ENCODE peak calls at places on chromosomes 1 and 21, in nine cellular contexts. F is mammary epithelial cell; L is activated CD4-positive, alpha-beta T cell treated with anti-CD3 and anti-CD28 coated beads, Interleukin-2, amount 50 U/mL, for 48 hours; C is NCI-H2029; I is fibroblast of the conjunctiva; Z is right cardiac atrium; V is fibroblast of lung; R is OCI-LY7; W is memory B cell. J is an unnamed sample.

GRCh38 chr1:93503163-93503562 is 55.2 kb downstream of the FNBP1L start:
- DNase-seq in F (no peak), L (no peak), C (no peak), I (no peak), Z (no peak), V (no peak), R (no peak), W (no peak), J (no peak)

GRCh38 chr21:39313042-39313456 is 383 bp downstream of the BRWD1 start:
- DNase-seq in F (no peak), L (peak; percentile 61), C (no peak), I (no peak), Z (no peak), V (no peak), R (no peak), W (no peak), J (no peak)

GRCh38 chr1:75999034-75999433 is 66.8 kb upstream of the ASB17 start:
- DNase-seq in F (no peak), L (no peak), C (no peak), I (no peak), Z (no peak), V (no peak), R (no peak), W (no peak), J (no peak)

GRCh38 chr1:153945795-153946621 is 510 bp downstream of the DENND4B start:
- DNase-seq in F (peak; percentile 74), L (peak; percentile 73), C (peak; percentile 43), I (peak; percentile 42), Z (peak; percentile 92), V (peak; percentile 70), R (peak; percentile 96), W (peak; percentile 95), J (peak; percentile 91)

GRCh38 chr1:156746716-156747631 is 4.5 kb downstream of the HDGF start:
- DNase-seq in F (peak; percentile 84), L (peak; percentile 72), C (peak; percentile 28), I (peak; percentile 96), Z (peak; percentile 98), V (peak; percentile 95), R (peak; percentile 74), W (peak; percentile 42), J (peak; percentile 50)

GRCh38 chr1:24362982-24363614 is 43.9 kb downstream of the GRHL3 start:
- DNase-seq in F (peak; percentile 96), L (no peak), C (no peak), I (peak; percentile 92), Z (peak; percentile 38), V (peak; percentile 95), R (no peak), W (no peak), J (no peak)

GRCh38 chr1:38261574-38261973 is 215.0 kb upstream of the POU3F1 start:
- DNase-seq in F (no peak), L (no peak), C (no peak), I (no peak), Z (no peak), V (no peak), R (no peak), W (no peak), J (no peak)

GRCh38 chr1:213474054-213474453 is 423.0 kb downstream of the RPS6KC1 start:
- DNase-seq in F (no peak), L (no peak), C (no peak), I (no peak), Z (peak; percentile 53), V (no peak), R (no peak), W (no peak), J (no peak)

GRCh38 chr1:72397786-72398185 is 115.4 kb upstream of the NEGR1 start:
- DNase-seq in F (peak; percentile 50), L (no peak), C (peak; percentile 93), I (peak; percentile 72), Z (peak; percentile 14), V (peak; percentile 85), R (no peak), W (no peak), J (no peak)

GRCh38 chr1:223341111-223341510 is 22.9 kb downstream of the SUSD4 start:
- DNase-seq in F (peak; percentile 18), L (no peak), C (no peak), I (no peak), Z (peak; percentile 50), V (peak; percentile 5), R (no peak), W (no peak), J (no peak)

GRCh38 chr1:197928849-197929336 is 11.7 kb downstream of the LHX9 start:
- DNase-seq in F (no peak), L (peak; percentile 50), C (no peak), I (no peak), Z (no peak), V (no peak), R (peak; percentile 35), W (no peak), J (no peak)

GRCh38 chr1:30321996-30322858 is 401.2 kb downstream of the MATN1 start:
- DNase-seq in F (no peak), L (no peak), C (no peak), I (no peak), Z (no peak), V (no peak), R (no peak), W (no peak), J (no peak)

GRCh38 chr1:60052634-60053033 is 20.9 kb downstream of the C1orf87 start:
- DNase-seq in F (no peak), L (no peak), C (no peak), I (no peak), Z (no peak), V (no peak), R (no peak), W (no peak), J (no peak)

GRCh38 chr1:23343246-23344110 is 606 bp downstream of the HNRNPR start:
- DNase-seq in F (peak; percentile 64), L (peak; percentile 74), C (peak; percentile 42), I (no peak), Z (peak; percentile 43), V (peak; percentile 47), R (peak; percentile 63), W (no peak), J (no peak)

GRCh38 chr1:44926311-44926781 is 60.0 kb downstream of the EIF2B3 start:
- DNase-seq in F (no peak), L (no peak), C (no peak), I (peak; percentile 62), Z (no peak), V (peak; percentile 29), R (no peak), W (no peak), J (no peak)

GRCh38 chr1:96559707-96560588 is 161.6 kb upstream of the PTBP2 start:
- DNase-seq in F (peak; percentile 99), L (no peak), C (no peak), I (peak; percentile 98), Z (peak; percentile 33), V (peak; percentile 98), R (no peak), W (no peak), J (no peak)

GRCh38 chr1:41456847-41457540 is 27.5 kb downstream of the EDN2 start:
- DNase-seq in F (no peak), L (no peak), C (no peak), I (no peak), Z (no peak), V (no peak), R (no peak), W (no peak), J (no peak)

GRCh38 chr1:245988393-245989078 is 518.5 kb downstream of the SMYD3 start:
- DNase-seq in F (no peak), L (no peak), C (no peak), I (no peak), Z (no peak), V (no peak), R (no peak), W (no peak), J (no peak)

GRCh38 chr1:98661544-98662353 is at the start of gene SNX7:
- DNase-seq in F (peak; percentile 83), L (peak; percentile 20), C (peak; percentile 65), I (peak; percentile 42), Z (peak; percentile 90), V (peak; percentile 68), R (no peak), W (peak; percentile 11), J (no peak)

GRCh38 chr1:52947490-52947889 is 20.4 kb downstream of the SCP2 start:
- DNase-seq in F (no peak), L (no peak), C (no peak), I (no peak), Z (no peak), V (no peak), R (no peak), W (no peak), J (no peak)

GRCh38 chr1:21131200-21131599 is 45.5 kb downstream of the EIF4G3 start:
- DNase-seq in F (no peak), L (no peak), C (no peak), I (no peak), Z (no peak), V (no peak), R (no peak), W (no peak), J (no peak)

GRCh38 chr1:97632075-97632474 is 288.8 kb downstream of the DPYD start:
- DNase-seq in F (peak; percentile 13), L (no peak), C (no peak), I (no peak), Z (no peak), V (peak; percentile 51), R (no peak), W (no peak), J (no peak)

GRCh38 chr1:85199667-85200366 is 999 bp downstream of the SYDE2 start:
- DNase-seq in F (peak; percentile 40), L (no peak), C (no peak), I (no peak), Z (no peak), V (no peak), R (no peak), W (no peak), J (no peak)

GRCh38 chr21:42840411-42841155 is 38.8 kb downstream of the WDR4 start:
- DNase-seq in F (no peak), L (peak; percentile 1), C (no peak), I (no peak), Z (no peak), V (no peak), R (no peak), W (no peak), J (no peak)

GRCh38 chr1:74586253-74586897 is 74.0 kb upstream of the LRRC53 start:
- DNase-seq in F (no peak), L (no peak), C (no peak), I (no peak), Z (no peak), V (no peak), R (no peak), W (no peak), J (no peak)

GRCh38 chr1:156246762-156247459 is 945 bp downstream of the PAQR6 start:
- DNase-seq in F (no peak), L (no peak), C (no peak), I (no peak), Z (peak; percentile 70), V (no peak), R (no peak), W (no peak), J (no peak)

GRCh38 chr1:233268389-233269022 is 27.0 kb downstream of the PCNX2 start:
- DNase-seq in F (no peak), L (peak; percentile 14), C (no peak), I (no peak), Z (no peak), V (no peak), R (no peak), W (no peak), J (no peak)

GRCh38 chr1:70190180-70190579 is 15.2 kb downstream of the LRRC40 start:
- DNase-seq in F (no peak), L (no peak), C (no peak), I (no peak), Z (no peak), V (no peak), R (no peak), W (no peak), J (no peak)

GRCh38 chr21:32372755-32373154 is 20.1 kb downstream of the URB1 start:
- DNase-seq in F (peak; percentile 55), L (no peak), C (peak; percentile 55), I (no peak), Z (no peak), V (peak; percentile 77), R (no peak), W (no peak), J (no peak)

GRCh38 chr21:35026617-35027557 is 22.2 kb downstream of the RUNX1 start:
- DNase-seq in F (no peak), L (peak; percentile 83), C (no peak), I (no peak), Z (peak; percentile 67), V (peak; percentile 64), R (peak; percentile 93), W (peak; percentile 66), J (peak; percentile 73)

GRCh38 chr1:217017172-217017571 is 293.9 kb upstream of the ESRRG start:
- DNase-seq in F (no peak), L (no peak), C (no peak), I (no peak), Z (no peak), V (no peak), R (no peak), W (no peak), J (no peak)